ENCODE peak calls at places on chromosomes 16 and 17, in five cellular contexts. G is heart left ventricle, A is Panc1, W is pancreas, S is RWPE2. M is an unnamed sample. For H3K36me3 and H3K27me3, the result is how much of the 10 kb centered on the place peaks cover.

GRCh38 chr16:50591800-50592771 is 43.9 kb downstream of the NKD1 start:
- ATAC-seq in G (peak), A (no peak), W (peak), S (peak), M (peak)

GRCh38 chr17:10616502-10617119 is 40.5 kb downstream of the MYH3 start:
- ATAC-seq in A (peak), G (no peak), S (peak), W (peak), M (peak)

GRCh38 chr17:2892305-2892971 is 96.2 kb downstream of the RAP1GAP2 start:
- ATAC-seq in A (peak), W (peak), S (peak), G (no peak), M (no peak)

GRCh38 chr17:81518785-81519283 is 6.2 kb upstream of the ACTG1 start:
- ATAC-seq in A (peak), G (peak), W (peak), S (peak), M (peak)

GRCh38 chr16:12319464-12320030 is 343.0 kb downstream of the SNX29 start:
- ATAC-seq in G (no peak), A (no peak), W (peak), S (peak), M (no peak)

GRCh38 chr16:2273931-2274330 is 6.0 kb upstream of the RNPS1 start:
- ATAC-seq in W (no peak), A (no peak), S (no peak), G (no peak), M (no peak)

GRCh38 chr16:83965444-83966152 is 2.4 kb upstream of the NECAB2 start:
- ATAC-seq in W (no peak), S (no peak), G (no peak), A (no peak), M (no peak)

GRCh38 chr16:74737521-74737920 is 36.9 kb upstream of the MLKL start:
- ATAC-seq in W (no peak), S (no peak), A (no peak), G (no peak), M (no peak)

GRCh38 chr16:23581746-23582145 is 14.4 kb downstream of the NDUFAB1 start:
- ATAC-seq in G (no peak), S (no peak), A (no peak), W (no peak), M (no peak)

GRCh38 chr17:81396722-81397313 is 1.6 kb downstream of the BAHCC1 start:
- ATAC-seq in W (no peak), G (no peak), S (no peak), A (no peak), M (no peak)

GRCh38 chr16:13426279-13426678 is 493.7 kb upstream of the ERCC4 start:
- ATAC-seq in W (no peak), G (no peak), A (no peak), S (no peak), M (no peak)

GRCh38 chr17:77038860-77039555 is 101.8 kb upstream of the SEC14L1 start:
- ATAC-seq in G (no peak), S (no peak), W (no peak), A (no peak), M (no peak)

GRCh38 chr16:35560637-35560984 is 2101.2 kb downstream of the TP53TG3F start:
- ATAC-seq in A (no peak), S (no peak), W (no peak), G (no peak), M (no peak)

GRCh38 chr17:48181653-48182052 is 74.1 kb downstream of the SNX11 start:
- ATAC-seq in G (no peak), A (peak), W (peak), S (peak), M (no peak)

GRCh38 chr17:18267927-18268711 is 7.7 kb downstream of the MIEF2 start:
- ATAC-seq in S (peak), A (peak), G (no peak), W (no peak), M (peak)

GRCh38 chr17:17181666-17182600 is 24.2 kb downstream of the PLD6 start:
- ATAC-seq in A (no peak), G (no peak), S (no peak), W (no peak), M (no peak)

GRCh38 chr16:60127196-60127595 is 1393.1 kb upstream of the GOT2 start:
- ATAC-seq in W (peak), S (no peak), A (no peak), G (no peak), M (no peak)

GRCh38 chr17:39666601-39667261 is 1.5 kb upstream of the PNMT start:
- ATAC-seq in W (no peak), G (peak), A (no peak), S (no peak), M (peak)

GRCh38 chr17:79008666-79009387 is 737 bp downstream of the CANT1 start:
- ATAC-seq in S (no peak), W (no peak), G (peak), A (no peak), M (peak)

GRCh38 chr17:73710095-73710592 is 65.9 kb upstream of the SDK2 start:
- ATAC-seq in W (peak), A (peak), G (peak), S (no peak), M (no peak)

GRCh38 chr17:19270951-19271611 is 33.9 kb downstream of the EPN2 start:
- ATAC-seq in S (no peak), W (no peak), A (no peak), G (peak), M (no peak)

GRCh38 chr16:12484426-12484825 is 319.3 kb downstream of the CPPED1 start:
- ATAC-seq in W (no peak), G (no peak), A (no peak), S (no peak), M (no peak)

GRCh38 chr16:82700541-82701240 is 73.9 kb downstream of the CDH13 start:
- ATAC-seq in A (no peak), W (no peak), S (peak), G (peak), M (no peak)

GRCh38 chr16:82695806-82696205 is 69.0 kb downstream of the CDH13 start:
- ATAC-seq in A (no peak), W (no peak), S (no peak), G (no peak), M (no peak)

GRCh38 chr16:82699711-82700495 is 73.1 kb downstream of the CDH13 start:
- ATAC-seq in W (peak), G (peak), A (no peak), S (peak), M (peak)

GRCh38 chr16:82701302-82702022 is 74.7 kb downstream of the CDH13 start:
- ATAC-seq in A (no peak), G (no peak), W (no peak), S (no peak), M (no peak)

DNA sequence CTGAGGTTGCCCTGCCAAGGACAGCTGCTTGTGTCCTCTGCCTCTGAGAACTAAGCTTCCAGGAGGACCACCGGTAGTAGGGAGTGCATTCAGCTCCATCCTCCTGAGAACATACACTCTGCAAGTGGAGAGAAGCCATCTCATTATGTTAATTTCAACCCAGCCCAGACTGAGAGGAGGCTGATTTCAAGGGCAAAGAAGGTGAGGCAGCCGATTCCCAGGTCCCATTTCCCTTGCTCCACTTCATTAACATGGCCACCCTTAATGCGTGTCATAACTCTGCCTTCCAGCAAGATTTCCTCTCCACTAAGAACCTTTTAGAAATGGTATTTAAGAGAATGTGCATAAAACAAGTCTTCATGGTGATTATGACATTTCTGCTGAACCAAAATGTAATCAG is 72.5 kb downstream of the CDH13 start:
- ATAC-seq in S (no peak), G (peak), W (no peak), A (no peak), M (no peak)
- H3K27ac ChIP-seq in S (peak), G (peak), W (no peak), A (no peak), M (no peak)

DNA sequence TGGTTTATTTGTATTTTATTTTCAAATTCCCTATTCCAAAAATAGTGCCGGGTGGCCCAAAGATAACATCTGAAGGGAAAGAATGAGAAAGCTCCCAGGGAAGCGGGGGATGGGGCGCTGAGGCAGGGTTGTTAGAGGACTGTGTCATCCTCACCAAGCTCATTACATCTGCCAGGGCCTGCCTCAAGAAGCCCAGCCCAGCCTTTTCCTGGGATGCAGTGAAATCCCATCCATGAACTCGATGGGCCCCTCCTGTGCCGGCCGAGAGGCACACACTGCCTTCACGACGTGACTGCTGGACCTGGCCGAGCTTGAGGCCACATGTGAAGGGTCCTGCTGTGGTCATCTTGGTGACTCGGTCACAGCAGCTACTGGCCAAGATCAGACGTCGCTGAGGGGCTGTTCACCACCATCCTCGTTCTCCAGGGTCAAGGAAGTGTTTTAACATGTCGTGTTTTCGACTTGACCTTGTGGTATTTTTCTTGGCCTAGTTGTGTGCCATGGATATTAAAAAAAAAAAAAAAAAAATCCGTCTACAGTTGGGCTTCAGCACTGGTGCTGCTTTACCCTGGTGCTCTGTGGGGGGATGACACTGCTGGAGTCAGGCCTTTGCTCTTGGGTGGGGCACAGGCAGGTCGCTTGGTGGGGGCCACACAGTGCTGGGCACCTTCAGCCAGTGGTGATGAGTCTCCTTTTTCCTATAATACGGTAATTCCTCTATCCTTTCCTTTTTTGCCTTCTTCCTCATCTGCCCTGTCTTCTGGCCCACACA is 4.9 kb downstream of the TIMM22 start:
- ATAC-seq in S (no peak), W (no peak), G (no peak), A (no peak), M (no peak)
- H3K36me3 ChIP-seq in S (half or more), W (under half), G (half or more), A (under half), M (half or more)

DNA sequence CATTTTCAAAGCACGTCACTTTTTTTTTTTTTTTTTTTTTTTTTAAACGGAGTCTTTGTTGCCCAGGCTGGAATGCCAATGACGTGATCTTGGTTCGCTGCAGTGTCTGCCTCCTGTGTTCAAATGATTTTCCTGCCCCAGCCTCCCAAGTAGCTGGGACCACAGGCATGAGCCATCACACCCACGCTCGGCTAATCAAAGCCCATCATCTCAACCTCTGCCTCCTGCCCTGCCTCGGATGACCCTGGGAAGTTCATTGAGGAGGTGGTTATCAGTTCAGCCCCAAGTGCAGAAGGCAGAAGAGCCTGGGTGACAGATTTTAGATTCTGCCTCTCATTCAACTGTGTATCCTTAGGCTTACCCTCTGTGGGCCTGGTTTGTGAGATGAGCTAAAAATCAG is 484.9 kb upstream of the EEF2KMT start:
- ATAC-seq in S (no peak), A (no peak), G (no peak), W (no peak), M (no peak)
- H3K27me3 ChIP-seq in S (under half), A (under half), G (under half), W (under half), M (under half)

GRCh38 chr16:81620029-81620428 is 159.1 kb upstream of the PLCG2 start:
- ATAC-seq in A (no peak), W (no peak), G (no peak), S (no peak), M (no peak)

GRCh38 chr16:81618661-81619060 is 160.4 kb upstream of the PLCG2 start:
- ATAC-seq in W (peak), S (no peak), G (no peak), A (no peak), M (peak)

GRCh38 chr16:81621496-81621895 is 157.6 kb upstream of the PLCG2 start:
- ATAC-seq in A (no peak), S (peak), G (no peak), W (no peak), M (no peak)

GRCh38 chr16:81618187-81618586 is 160.9 kb upstream of the PLCG2 start:
- ATAC-seq in G (no peak), S (no peak), W (no peak), A (no peak), M (no peak)

DNA sequence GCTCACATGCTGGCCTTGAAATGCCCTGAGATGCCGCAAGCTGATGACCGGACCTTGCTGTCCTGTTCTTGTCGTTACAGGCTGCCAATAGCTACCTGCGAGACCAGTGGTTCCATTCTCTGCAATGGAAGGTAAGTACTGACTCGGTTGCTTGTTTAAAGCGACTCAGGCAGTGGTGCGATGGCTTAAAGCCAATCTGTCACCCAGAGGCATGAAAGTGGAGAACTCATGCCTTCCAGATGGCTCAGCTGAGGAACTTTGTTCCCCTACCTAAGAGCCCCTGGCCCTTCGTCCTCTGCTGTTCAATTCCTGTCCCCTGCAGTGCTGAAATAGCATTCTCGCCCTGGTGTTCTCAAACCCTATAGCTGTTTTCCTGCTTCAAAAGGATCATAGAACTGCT is 158.3 kb upstream of the PLCG2 start:
- ATAC-seq in S (no peak), W (no peak), A (no peak), G (no peak), M (no peak)
- H3K27ac ChIP-seq in S (peak), W (no peak), A (no peak), G (no peak), M (no peak)

GRCh38 chr17:63911041-63911635 is at the start of gene CSHL1:
- ATAC-seq in G (no peak), A (no peak), S (no peak), W (no peak), M (no peak)
- H3K36me3 ChIP-seq in G (under half), A (under half), S (under half), W (under half), M (under half)

GRCh38 chr16:81987121-81987520 is 24.1 kb downstream of the SDR42E1 start:
- ATAC-seq in W (no peak), S (no peak), A (no peak), G (no peak), M (no peak)
- H3K27me3 ChIP-seq in W (under half), S (under half), A (under half), G (under half), M (under half)

M was measured in gastroesophageal sphincter.